ENCODE peak calls at places on chromosome 4, in five cellular contexts. Q is HCT116, T is MM.1S, K is neural progenitor cell, S is GM23248. Z is an unnamed sample.

GRCh38 chr4:169115897-169116254 is 105.8 kb upstream of the CBR4 start:
- DNase-seq in Q (peak; percentile 89), T (no peak), K (no peak), S (peak; percentile 97), Z (peak; percentile 86)

GRCh38 chr4:121155893-121156292 is 8.2 kb downstream of the TNIP3 start:
- DNase-seq in Q (no peak), T (no peak), K (no peak), S (peak; percentile 93), Z (no peak)

GRCh38 chr4:132998585-132999230 is 150.4 kb upstream of the PCDH10 start:
- DNase-seq in Q (no peak), T (peak; percentile 57), K (no peak), S (no peak), Z (no peak)

GRCh38 chr4:95761441-95761840 is 78.5 kb upstream of the PDHA2 start:
- DNase-seq in Q (peak; percentile 1), T (no peak), K (no peak), S (no peak), Z (peak; percentile 4)

GRCh38 chr4:53147179-53147578 is 218.7 kb downstream of the SCFD2 start:
- DNase-seq in Q (no peak), T (no peak), K (no peak), S (no peak), Z (no peak)

GRCh38 chr4:73662709-73663546 is 42.7 kb upstream of the RASSF6 start:
- DNase-seq in Q (peak; percentile 21), T (peak; percentile 20), K (no peak), S (peak; percentile 80), Z (peak; percentile 32)

GRCh38 chr4:10584042-10584441 is 100.5 kb downstream of the CLNK start:
- DNase-seq in Q (no peak), T (peak; percentile 33), K (no peak), S (peak; percentile 72), Z (peak; percentile 51)

GRCh38 chr4:175444512-175444911 is 367.6 kb downstream of the GPM6A start:
- DNase-seq in Q (no peak), T (no peak), K (no peak), S (no peak), Z (no peak)

GRCh38 chr4:174266416-174266815 is 17.1 kb downstream of the FBXO8 start:
- DNase-seq in Q (no peak), T (no peak), K (no peak), S (no peak), Z (no peak)

GRCh38 chr4:106615407-106615945 is 246.9 kb upstream of the GIMD1 start:
- DNase-seq in Q (no peak), T (no peak), K (no peak), S (no peak), Z (no peak)

GRCh38 chr4:71380721-71381120 is 41.9 kb downstream of the SLC4A4 start:
- DNase-seq in Q (no peak), T (no peak), K (no peak), S (peak; percentile 69), Z (peak; percentile 18)

GRCh38 chr4:8905236-8905772 is 33.7 kb upstream of the HMX1 start:
- DNase-seq in Q (no peak), T (no peak), K (no peak), S (no peak), Z (no peak)
- H3K27me3 ChIP-seq in Q (peaks cover 4% of the 10 kb centered on the region), T (peaks cover 97% of the 10 kb centered on the region), K (peaks cover 72% of the 10 kb centered on the region), S (peaks cover 19% of the 10 kb centered on the region), Z (no peaks in the 10 kb centered on the region)

GRCh38 chr4:40466789-40467188 is 131.7 kb downstream of the CHRNA9 start:
- DNase-seq in Q (no peak), T (no peak), K (no peak), S (no peak), Z (no peak)
- H3K4me3 ChIP-seq in Q (no peak overlapping the region), T (no peak overlapping the region), K (no peak overlapping the region), S (no peak overlapping the region), Z (no peak overlapping the region)

GRCh38 chr4:1177274-1178141 is 5.1 kb upstream of the SPON2 start:
- DNase-seq in Q (no peak), T (no peak), K (no peak), S (peak; percentile 78), Z (no peak)
- TF ChIP-seq EZH2phosphoT487 in Q (no peak), T (no peak), K (no peak), S (no peak), Z (no peak)

DNA sequence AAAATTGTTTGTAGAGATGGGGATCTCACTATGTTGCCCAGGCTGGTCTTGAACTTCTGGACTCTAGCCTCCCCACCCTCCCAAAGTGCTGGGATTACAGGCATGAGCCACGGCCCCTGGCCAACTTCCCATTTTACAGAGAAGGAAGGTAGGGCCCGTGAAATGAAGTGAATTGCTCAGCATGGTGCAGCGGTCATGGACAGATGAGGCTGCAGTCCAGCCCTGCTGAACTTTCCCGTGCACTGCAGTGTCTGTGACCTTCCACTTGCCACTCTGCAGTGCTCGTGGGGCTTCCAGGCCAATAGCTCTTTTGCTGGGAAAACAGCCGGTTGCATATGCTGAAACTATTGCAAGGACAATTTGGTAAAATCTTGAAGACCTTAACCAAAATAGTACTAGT is 454.4 kb upstream of the FAT1 start:
- DNase-seq in Q (no peak), T (no peak), K (no peak), S (no peak), Z (no peak)
- H3K27me3 ChIP-seq in Q (no peaks in the 10 kb centered on the region), T (no peaks in the 10 kb centered on the region), K (no peaks in the 10 kb centered on the region), S (peaks cover 5% of the 10 kb centered on the region), Z (no peaks in the 10 kb centered on the region)

GRCh38 chr4:48862661-48863060 is 31.8 kb downstream of the OCIAD1 start:
- DNase-seq in Q (no peak), T (no peak), K (no peak), S (no peak), Z (no peak)
- H3K4me3 ChIP-seq in Q (no peak overlapping the region), T (no peak overlapping the region), K (no peak overlapping the region), S (no peak overlapping the region), Z (no peak overlapping the region)

GRCh38 chr4:8352368-8353157 is 83.0 kb downstream of the HTRA3 start:
- DNase-seq in Q (no peak), T (no peak), K (no peak), S (no peak), Z (no peak)

GRCh38 chr4:8353158-8353495 is 83.6 kb downstream of the HTRA3 start:
- DNase-seq in Q (no peak), T (no peak), K (no peak), S (no peak), Z (no peak)

GRCh38 chr4:8350841-8351461 is 81.4 kb downstream of the HTRA3 start:
- DNase-seq in Q (no peak), T (no peak), K (no peak), S (no peak), Z (no peak)

GRCh38 chr4:8350326-8350725 is 80.8 kb downstream of the HTRA3 start:
- DNase-seq in Q (no peak), T (no peak), K (no peak), S (no peak), Z (no peak)

GRCh38 chr4:8351931-8352367 is 82.4 kb downstream of the HTRA3 start:
- DNase-seq in Q (no peak), T (no peak), K (no peak), S (peak; percentile 15), Z (no peak)
- TF ChIP-seq EZH2phosphoT487 in Q (no peak), T (no peak), K (no peak), S (no peak), Z (no peak)

GRCh38 chr4:112403072-112403945 is 106.1 kb downstream of the ALPK1 start:
- DNase-seq in Q (no peak), T (no peak), K (peak; percentile 83), S (no peak), Z (peak; percentile 7)
- H3K27me3 ChIP-seq in Q (no peaks in the 10 kb centered on the region), T (no peaks in the 10 kb centered on the region), K (no peaks in the 10 kb centered on the region), S (no peaks in the 10 kb centered on the region), Z (no peaks in the 10 kb centered on the region)

GRCh38 chr4:41361831-41362646 is 105.3 kb downstream of the UCHL1 start:
- DNase-seq in Q (no peak), T (no peak), K (peak; percentile 20), S (peak; percentile 36), Z (no peak)

GRCh38 chr4:41359069-41359769 is 102.5 kb downstream of the UCHL1 start:
- DNase-seq in Q (no peak), T (no peak), K (peak; percentile 62), S (no peak), Z (no peak)

GRCh38 chr4:41360911-41361830 is 104.4 kb downstream of the UCHL1 start:
- DNase-seq in Q (no peak), T (no peak), K (peak; percentile 76), S (peak; percentile 66), Z (peak; percentile 54)

GRCh38 chr4:41359836-41360213 is 103.1 kb downstream of the UCHL1 start:
- DNase-seq in Q (no peak), T (no peak), K (no peak), S (no peak), Z (no peak)

DNA sequence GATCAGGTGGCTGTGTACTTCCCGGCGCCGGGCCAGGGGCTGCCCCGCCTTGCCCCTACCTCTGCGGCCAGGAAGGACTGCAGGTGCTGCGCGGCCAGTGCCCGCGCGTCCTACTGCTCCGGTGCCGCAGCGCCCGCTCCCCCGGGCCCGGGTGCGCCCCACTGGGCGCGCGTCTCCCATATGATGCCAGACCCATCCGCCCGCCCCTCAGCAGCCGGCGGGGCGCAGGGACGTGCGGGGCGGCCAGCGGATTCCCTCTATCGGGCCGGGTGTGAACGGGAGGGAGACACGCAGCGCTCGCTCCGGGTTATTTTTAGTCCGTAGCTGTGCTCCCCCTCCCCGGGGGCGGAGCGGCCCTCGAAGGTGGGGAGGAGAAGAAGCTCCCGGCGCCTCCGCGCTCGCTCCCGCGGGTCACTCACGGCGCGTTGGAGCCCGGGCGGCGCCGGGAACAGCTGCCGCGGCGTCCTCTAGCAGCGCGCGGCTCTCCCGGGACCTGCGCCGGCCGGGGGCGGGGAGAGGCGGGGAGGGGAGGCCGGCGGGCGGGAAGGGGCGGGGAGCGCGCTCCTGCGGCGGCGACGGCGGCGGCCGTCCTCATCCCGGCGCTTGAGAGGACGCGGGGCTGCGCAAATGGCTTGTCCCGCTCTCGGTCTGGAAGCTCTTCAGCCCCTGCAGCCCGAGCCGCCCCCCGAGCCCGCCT is 103.6 kb downstream of the UCHL1 start:
- DNase-seq in Q (no peak), T (peak; percentile 65), K (peak; percentile 92), S (peak; percentile 72), Z (peak; percentile 82)
- H3K4me3 ChIP-seq in Q (peak overlapping the region; percentile 73), T (peak overlapping the region; percentile 70), K (peak overlapping the region; percentile 98), S (peak overlapping the region; percentile 81), Z (peak overlapping the region; percentile 96)